ENCODE peak calls at places on chromosomes 12 and 14, in six cellular contexts. One of them, this sample, is unnamed.

GRCh38 chr12:101407054-101407437 is 526 bp downstream of the ARL1 start:
- ATAC-seq in A549: peak; percentile 51
- ATAC-seq in K562: peak; percentile 22
- ATAC-seq in GM12878: peak; percentile 19
- ATAC-seq in upper lobe of left lung: peak; percentile 14
- ATAC-seq in HepG2: peak; percentile 28
- ATAC-seq in this sample: no peak

GRCh38 chr12:112419269-112420133 is 754 bp downstream of the PTPN11 start:
- ATAC-seq in A549: peak; percentile 91
- ATAC-seq in K562: peak; percentile 68
- ATAC-seq in GM12878: peak; percentile 68
- ATAC-seq in upper lobe of left lung: peak; percentile 88
- ATAC-seq in HepG2: peak; percentile 78
- ATAC-seq in this sample: peak; percentile 93

GRCh38 chr14:98477935-98478334 is 794.1 kb downstream of the BCL11B start:
- ATAC-seq in A549: no peak
- ATAC-seq in K562: no peak
- ATAC-seq in GM12878: no peak
- ATAC-seq in upper lobe of left lung: no peak
- ATAC-seq in HepG2: no peak
- ATAC-seq in this sample: no peak

GRCh38 chr14:69464829-69465228 is 19.7 kb upstream of the PLEKHD1 start:
- ATAC-seq in A549: no peak
- ATAC-seq in K562: no peak
- ATAC-seq in GM12878: no peak
- ATAC-seq in upper lobe of left lung: no peak
- ATAC-seq in HepG2: no peak
- ATAC-seq in this sample: no peak

GRCh38 chr14:84017533-84017932 is 1512.4 kb upstream of the FLRT2 start:
- ATAC-seq in A549: no peak
- ATAC-seq in K562: no peak
- ATAC-seq in GM12878: no peak
- ATAC-seq in upper lobe of left lung: no peak
- ATAC-seq in HepG2: no peak
- ATAC-seq in this sample: no peak

GRCh38 chr12:124436366-124436765 is 131.0 kb downstream of the NCOR2 start:
- ATAC-seq in A549: peak; percentile 44
- ATAC-seq in K562: peak; percentile 66
- ATAC-seq in GM12878: no peak
- ATAC-seq in upper lobe of left lung: peak; percentile 55
- ATAC-seq in HepG2: no peak
- ATAC-seq in this sample: peak; percentile 35

GRCh38 chr12:116059901-116060300 is 217.6 kb downstream of the MED13L start:
- ATAC-seq in A549: no peak
- ATAC-seq in K562: peak; percentile 63
- ATAC-seq in GM12878: peak; percentile 28
- ATAC-seq in upper lobe of left lung: no peak
- ATAC-seq in HepG2: peak; percentile 78
- ATAC-seq in this sample: no peak

GRCh38 chr12:27969011-27969900 is 3.3 kb downstream of the PTHLH start:
- ATAC-seq in A549: peak; percentile 48
- ATAC-seq in K562: no peak
- ATAC-seq in GM12878: peak; percentile 26
- ATAC-seq in upper lobe of left lung: peak; percentile 38
- ATAC-seq in HepG2: peak; percentile 44
- ATAC-seq in this sample: peak; percentile 29

GRCh38 chr14:61894452-61895077 is 132.3 kb downstream of the SNAPC1 start:
- ATAC-seq in A549: peak; percentile 73
- ATAC-seq in K562: peak; percentile 88
- ATAC-seq in GM12878: peak; percentile 69
- ATAC-seq in upper lobe of left lung: peak; percentile 69
- ATAC-seq in HepG2: peak; percentile 88
- ATAC-seq in this sample: no peak

GRCh38 chr12:12017135-12017581 is 53.6 kb upstream of the BCL2L14 start:
- ATAC-seq in A549: no peak
- ATAC-seq in K562: no peak
- ATAC-seq in GM12878: peak; percentile 23
- ATAC-seq in upper lobe of left lung: no peak
- ATAC-seq in HepG2: no peak
- ATAC-seq in this sample: no peak

GRCh38 chr14:61813101-61813596 is 50.9 kb downstream of the SNAPC1 start:
- ATAC-seq in A549: peak; percentile 20
- ATAC-seq in K562: no peak
- ATAC-seq in GM12878: no peak
- ATAC-seq in upper lobe of left lung: no peak
- ATAC-seq in HepG2: peak; percentile 34
- ATAC-seq in this sample: no peak

GRCh38 chr12:127284870-127285431 is 982.0 kb upstream of the TMEM132C start:
- ATAC-seq in A549: no peak
- ATAC-seq in K562: no peak
- ATAC-seq in GM12878: no peak
- ATAC-seq in upper lobe of left lung: peak; percentile 84
- ATAC-seq in HepG2: no peak
- ATAC-seq in this sample: peak; percentile 87

GRCh38 chr12:31578632-31579031 is 12.3 kb downstream of the DENND5B start:
- ATAC-seq in A549: no peak
- ATAC-seq in K562: no peak
- ATAC-seq in GM12878: no peak
- ATAC-seq in upper lobe of left lung: no peak
- ATAC-seq in HepG2: peak; percentile 61
- ATAC-seq in this sample: no peak

GRCh38 chr12:4432878-4433820 is 12.5 kb downstream of the FGF6 start:
- ATAC-seq in A549: peak; percentile 56
- ATAC-seq in K562: no peak
- ATAC-seq in GM12878: no peak
- ATAC-seq in upper lobe of left lung: no peak
- ATAC-seq in HepG2: no peak
- ATAC-seq in this sample: no peak
- TF ChIP-seq EP300 in A549: no peak
- TF ChIP-seq EP300 in K562: no peak
- TF ChIP-seq EP300 in GM12878: no peak
- TF ChIP-seq EP300 in upper lobe of left lung: no peak
- TF ChIP-seq EP300 in HepG2: no peak
- TF ChIP-seq EP300 in this sample: no peak

GRCh38 chr12:113991224-113992044 is 25.3 kb upstream of the RBM19 start:
- ATAC-seq in A549: no peak
- ATAC-seq in K562: no peak
- ATAC-seq in GM12878: no peak
- ATAC-seq in upper lobe of left lung: no peak
- ATAC-seq in HepG2: no peak
- ATAC-seq in this sample: no peak

GRCh38 chr12:113994051-113994450 is 27.9 kb upstream of the RBM19 start:
- ATAC-seq in A549: no peak
- ATAC-seq in K562: no peak
- ATAC-seq in GM12878: no peak
- ATAC-seq in upper lobe of left lung: no peak
- ATAC-seq in HepG2: no peak
- ATAC-seq in this sample: no peak

GRCh38 chr12:114000861-114001260 is 34.7 kb upstream of the RBM19 start:
- ATAC-seq in A549: no peak
- ATAC-seq in K562: no peak
- ATAC-seq in GM12878: no peak
- ATAC-seq in upper lobe of left lung: no peak
- ATAC-seq in HepG2: no peak
- ATAC-seq in this sample: no peak

GRCh38 chr12:113997365-113997764 is 31.2 kb upstream of the RBM19 start:
- ATAC-seq in A549: no peak
- ATAC-seq in K562: no peak
- ATAC-seq in GM12878: peak; percentile 89
- ATAC-seq in upper lobe of left lung: no peak
- ATAC-seq in HepG2: no peak
- ATAC-seq in this sample: no peak

DNA sequence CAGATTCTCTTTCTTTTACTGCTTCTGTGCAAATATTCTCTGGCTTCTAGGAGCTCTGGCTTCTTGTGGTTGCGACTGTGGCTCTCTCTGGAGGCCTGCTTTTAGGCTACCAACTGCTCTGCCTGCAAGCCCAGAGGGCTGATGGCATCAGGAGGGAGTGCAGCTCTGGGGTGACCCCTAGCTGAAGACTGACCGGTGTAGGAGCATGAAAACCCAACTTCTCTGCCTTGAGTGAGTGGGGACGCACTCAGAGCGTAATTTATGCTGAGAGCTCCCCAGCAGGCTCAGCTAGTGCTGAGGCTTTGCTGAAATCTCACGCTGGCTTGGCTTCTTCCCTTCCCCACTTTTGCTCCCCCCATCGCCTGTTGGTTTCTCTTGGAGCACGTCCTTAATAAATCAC is 29.9 kb upstream of the RBM19 start:
- ATAC-seq in A549: peak; percentile 61
- ATAC-seq in K562: peak; percentile 82
- ATAC-seq in GM12878: peak; percentile 59
- ATAC-seq in upper lobe of left lung: no peak
- ATAC-seq in HepG2: peak; percentile 94
- ATAC-seq in this sample: no peak
- TF ChIP-seq POLR2A in A549: no peak
- TF ChIP-seq POLR2A in K562: no peak
- TF ChIP-seq POLR2A in GM12878: no peak
- TF ChIP-seq POLR2A in upper lobe of left lung: no peak
- TF ChIP-seq POLR2A in HepG2: no peak
- TF ChIP-seq POLR2A in this sample: no peak

GRCh38 chr12:118418385-118419057 is 42.2 kb downstream of the SUDS3 start:
- ATAC-seq in A549: no peak
- ATAC-seq in K562: no peak
- ATAC-seq in GM12878: no peak
- ATAC-seq in upper lobe of left lung: no peak
- ATAC-seq in HepG2: no peak
- ATAC-seq in this sample: no peak
- TF ChIP-seq EP300 in A549: no peak
- TF ChIP-seq EP300 in K562: no peak
- TF ChIP-seq EP300 in GM12878: no peak
- TF ChIP-seq EP300 in upper lobe of left lung: no peak
- TF ChIP-seq EP300 in HepG2: no peak
- TF ChIP-seq EP300 in this sample: no peak

DNA sequence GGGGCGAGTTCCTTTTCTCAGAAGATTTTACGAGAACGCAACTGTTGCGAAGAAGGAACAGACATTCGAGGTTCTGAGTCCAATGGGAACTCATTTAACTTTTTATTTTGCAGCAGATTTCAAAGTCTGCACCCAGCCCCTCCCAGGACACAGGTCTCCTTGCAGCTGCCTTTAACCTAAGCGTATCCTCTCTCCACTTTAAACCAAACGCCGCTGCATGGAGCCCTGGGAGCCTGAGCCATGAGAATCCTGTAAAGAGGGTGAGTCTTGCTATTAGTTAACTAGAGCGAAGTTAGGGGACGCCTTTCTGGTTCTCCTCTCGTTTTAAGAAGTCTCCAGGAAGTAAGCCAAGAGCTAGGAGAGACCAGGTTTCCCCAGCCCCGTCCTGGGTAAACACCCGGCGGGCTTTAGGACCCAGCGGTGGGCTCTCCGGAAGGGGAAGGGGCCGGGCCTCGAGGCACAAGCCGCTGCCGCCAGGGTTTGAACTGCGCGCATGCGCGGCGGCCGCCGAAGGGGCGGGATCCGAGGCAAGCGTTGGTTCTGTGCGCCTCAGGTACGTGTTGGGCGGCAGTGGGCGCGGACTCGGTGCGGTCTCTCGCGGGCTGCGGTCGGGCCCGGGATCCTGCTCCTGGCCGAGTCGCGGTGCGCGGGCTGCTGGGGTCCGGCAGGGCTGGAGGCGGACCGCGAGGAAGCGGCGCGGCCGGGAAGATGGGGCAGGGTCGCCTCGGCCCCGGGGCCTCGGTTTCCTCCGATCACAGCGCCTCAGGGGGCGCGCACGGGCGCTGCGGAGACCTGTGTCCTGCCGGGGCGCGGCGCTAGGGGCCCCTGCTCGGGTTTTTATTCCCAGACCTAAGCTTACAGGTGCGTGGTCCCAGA is at the start of gene TDP1:
- ATAC-seq in A549: peak; percentile 78
- ATAC-seq in K562: peak; percentile 85
- ATAC-seq in GM12878: peak; percentile 83
- ATAC-seq in upper lobe of left lung: peak; percentile 95
- ATAC-seq in HepG2: peak; percentile 77
- ATAC-seq in this sample: peak; percentile 90
- TF ChIP-seq POLR2A in A549: peak; percentile 72
- TF ChIP-seq POLR2A in K562: peak; percentile 86
- TF ChIP-seq POLR2A in GM12878: peak; percentile 95
- TF ChIP-seq POLR2A in upper lobe of left lung: peak; percentile 85
- TF ChIP-seq POLR2A in HepG2: peak; percentile 85
- TF ChIP-seq POLR2A in this sample: peak; percentile 85

GRCh38 chr12:119204137-119204536 is 25.4 kb downstream of the HSPB8 start:
- ATAC-seq in A549: no peak
- ATAC-seq in K562: no peak
- ATAC-seq in GM12878: no peak
- ATAC-seq in upper lobe of left lung: no peak
- ATAC-seq in HepG2: no peak
- ATAC-seq in this sample: peak; percentile 42
- TF ChIP-seq EP300 in A549: no peak
- TF ChIP-seq EP300 in K562: no peak
- TF ChIP-seq EP300 in GM12878: no peak
- TF ChIP-seq EP300 in upper lobe of left lung: no peak
- TF ChIP-seq EP300 in HepG2: no peak
- TF ChIP-seq EP300 in this sample: no peak

GRCh38 chr14:77023001-77023996 is 5.2 kb downstream of the IRF2BPL start:
- ATAC-seq in A549: no peak
- ATAC-seq in K562: peak; percentile 13
- ATAC-seq in GM12878: peak; percentile 7
- ATAC-seq in upper lobe of left lung: no peak
- ATAC-seq in HepG2: peak; percentile 92
- ATAC-seq in this sample: no peak
- TF ChIP-seq POLR2A in A549: no peak
- TF ChIP-seq POLR2A in K562: no peak
- TF ChIP-seq POLR2A in GM12878: no peak
- TF ChIP-seq POLR2A in upper lobe of left lung: no peak
- TF ChIP-seq POLR2A in HepG2: peak; percentile 32
- TF ChIP-seq POLR2A in this sample: no peak

GRCh38 chr12:94795520-94795919 is 145.2 kb upstream of the TMCC3 start:
- ATAC-seq in A549: peak; percentile 90
- ATAC-seq in K562: no peak
- ATAC-seq in GM12878: no peak
- ATAC-seq in upper lobe of left lung: peak; percentile 24
- ATAC-seq in HepG2: no peak
- ATAC-seq in this sample: peak; percentile 35

GRCh38 chr12:94795053-94795452 is 144.7 kb upstream of the TMCC3 start:
- ATAC-seq in A549: no peak
- ATAC-seq in K562: no peak
- ATAC-seq in GM12878: no peak
- ATAC-seq in upper lobe of left lung: no peak
- ATAC-seq in HepG2: no peak
- ATAC-seq in this sample: no peak

GRCh38 chr12:94799136-94799535 is 148.8 kb upstream of the TMCC3 start:
- ATAC-seq in A549: no peak
- ATAC-seq in K562: no peak
- ATAC-seq in GM12878: no peak
- ATAC-seq in upper lobe of left lung: no peak
- ATAC-seq in HepG2: no peak
- ATAC-seq in this sample: no peak

GRCh38 chr12:94801736-94802135 is 151.4 kb upstream of the TMCC3 start:
- ATAC-seq in A549: no peak
- ATAC-seq in K562: no peak
- ATAC-seq in GM12878: no peak
- ATAC-seq in upper lobe of left lung: no peak
- ATAC-seq in HepG2: no peak
- ATAC-seq in this sample: no peak

GRCh38 chr12:94798107-94798506 is 147.8 kb upstream of the TMCC3 start:
- ATAC-seq in A549: no peak
- ATAC-seq in K562: no peak
- ATAC-seq in GM12878: no peak
- ATAC-seq in upper lobe of left lung: no peak
- ATAC-seq in HepG2: no peak
- ATAC-seq in this sample: no peak
- TF ChIP-seq EP300 in A549: no peak
- TF ChIP-seq EP300 in K562: no peak
- TF ChIP-seq EP300 in GM12878: no peak
- TF ChIP-seq EP300 in upper lobe of left lung: no peak
- TF ChIP-seq EP300 in HepG2: no peak
- TF ChIP-seq EP300 in this sample: no peak

GRCh38 chr12:26195641-26196423 is 459 bp downstream of the SSPN start:
- ATAC-seq in A549: peak; percentile 92
- ATAC-seq in K562: no peak
- ATAC-seq in GM12878: peak; percentile 80
- ATAC-seq in upper lobe of left lung: peak; percentile 85
- ATAC-seq in HepG2: peak; percentile 78
- ATAC-seq in this sample: peak; percentile 70
- TF ChIP-seq POLR2A in A549: peak; percentile 26
- TF ChIP-seq POLR2A in K562: no peak
- TF ChIP-seq POLR2A in GM12878: no peak
- TF ChIP-seq POLR2A in upper lobe of left lung: peak; percentile 22
- TF ChIP-seq POLR2A in HepG2: no peak
- TF ChIP-seq POLR2A in this sample: no peak